ENCODE peak calls at places on chromosomes 11 and 22, in nine cellular contexts. One of them, this sample, is unnamed.
A peak's percentile ranks its signal among the peaks of the same experiment; 100 is the strongest.

GRCh38 chr22:41831383-41831782 is 1.5 kb upstream of the SREBF2 start:
- DNase-seq in renal cortical epithelial cell: no peak
- DNase-seq in naive thymus-derived CD8-positive, alpha-beta T cell: no peak
- DNase-seq in activated CD8-positive, alpha-beta memory T cell treated with anti-CD3 and anti-CD28 coated beads for 1 hour: no peak
- DNase-seq in NCI-H1092: no peak
- DNase-seq in dorsolateral prefrontal cortex: no peak
- DNase-seq in SK-MEL-5: no peak
- DNase-seq in DND-41: peak; percentile 32
- DNase-seq in progenitor cell of endocrine pancreas: no peak
- DNase-seq in this sample: no peak

GRCh38 chr22:45602824-45603301 is 68.8 kb upstream of the ATXN10 start:
- DNase-seq in renal cortical epithelial cell: peak; percentile 33
- DNase-seq in naive thymus-derived CD8-positive, alpha-beta T cell: no peak
- DNase-seq in activated CD8-positive, alpha-beta memory T cell treated with anti-CD3 and anti-CD28 coated beads for 1 hour: no peak
- DNase-seq in NCI-H1092: no peak
- DNase-seq in dorsolateral prefrontal cortex: no peak
- DNase-seq in SK-MEL-5: peak; percentile 35
- DNase-seq in DND-41: peak; percentile 41
- DNase-seq in progenitor cell of endocrine pancreas: no peak
- DNase-seq in this sample: no peak

GRCh38 chr22:36221799-36222751 is 17.3 kb downstream of the APOL2 start:
- DNase-seq in renal cortical epithelial cell: peak; percentile 47
- DNase-seq in naive thymus-derived CD8-positive, alpha-beta T cell: no peak
- DNase-seq in activated CD8-positive, alpha-beta memory T cell treated with anti-CD3 and anti-CD28 coated beads for 1 hour: peak; percentile 25
- DNase-seq in NCI-H1092: no peak
- DNase-seq in dorsolateral prefrontal cortex: no peak
- DNase-seq in SK-MEL-5: peak; percentile 51
- DNase-seq in DND-41: peak; percentile 73
- DNase-seq in progenitor cell of endocrine pancreas: peak; percentile 52
- DNase-seq in this sample: peak; percentile 59

GRCh38 chr11:74418509-74418895 is 20.3 kb upstream of the PGM2L1 start:
- DNase-seq in renal cortical epithelial cell: peak; percentile 96
- DNase-seq in naive thymus-derived CD8-positive, alpha-beta T cell: no peak
- DNase-seq in activated CD8-positive, alpha-beta memory T cell treated with anti-CD3 and anti-CD28 coated beads for 1 hour: no peak
- DNase-seq in NCI-H1092: no peak
- DNase-seq in dorsolateral prefrontal cortex: no peak
- DNase-seq in SK-MEL-5: peak; percentile 33
- DNase-seq in DND-41: no peak
- DNase-seq in progenitor cell of endocrine pancreas: no peak
- DNase-seq in this sample: no peak

GRCh38 chr22:20745177-20745576 is 28.7 kb upstream of the SERPIND1 start:
- DNase-seq in renal cortical epithelial cell: no peak
- DNase-seq in naive thymus-derived CD8-positive, alpha-beta T cell: no peak
- DNase-seq in activated CD8-positive, alpha-beta memory T cell treated with anti-CD3 and anti-CD28 coated beads for 1 hour: no peak
- DNase-seq in NCI-H1092: no peak
- DNase-seq in dorsolateral prefrontal cortex: no peak
- DNase-seq in SK-MEL-5: no peak
- DNase-seq in DND-41: no peak
- DNase-seq in progenitor cell of endocrine pancreas: no peak
- DNase-seq in this sample: no peak

GRCh38 chr11:66652651-66653050 is 14.1 kb downstream of the RBM4 start:
- DNase-seq in renal cortical epithelial cell: no peak
- DNase-seq in naive thymus-derived CD8-positive, alpha-beta T cell: no peak
- DNase-seq in activated CD8-positive, alpha-beta memory T cell treated with anti-CD3 and anti-CD28 coated beads for 1 hour: no peak
- DNase-seq in NCI-H1092: no peak
- DNase-seq in dorsolateral prefrontal cortex: no peak
- DNase-seq in SK-MEL-5: no peak
- DNase-seq in DND-41: no peak
- DNase-seq in progenitor cell of endocrine pancreas: no peak
- DNase-seq in this sample: no peak

GRCh38 chr11:124753207-124753606 is 1.2 kb upstream of the VSIG2 start:
- DNase-seq in renal cortical epithelial cell: no peak
- DNase-seq in naive thymus-derived CD8-positive, alpha-beta T cell: no peak
- DNase-seq in activated CD8-positive, alpha-beta memory T cell treated with anti-CD3 and anti-CD28 coated beads for 1 hour: no peak
- DNase-seq in NCI-H1092: no peak
- DNase-seq in dorsolateral prefrontal cortex: no peak
- DNase-seq in SK-MEL-5: no peak
- DNase-seq in DND-41: no peak
- DNase-seq in progenitor cell of endocrine pancreas: no peak
- DNase-seq in this sample: no peak

GRCh38 chr11:130407978-130408377 is 20.4 kb downstream of the ADAMTS8 start:
- DNase-seq in renal cortical epithelial cell: peak; percentile 46
- DNase-seq in naive thymus-derived CD8-positive, alpha-beta T cell: no peak
- DNase-seq in activated CD8-positive, alpha-beta memory T cell treated with anti-CD3 and anti-CD28 coated beads for 1 hour: no peak
- DNase-seq in NCI-H1092: no peak
- DNase-seq in dorsolateral prefrontal cortex: no peak
- DNase-seq in SK-MEL-5: no peak
- DNase-seq in DND-41: no peak
- DNase-seq in progenitor cell of endocrine pancreas: no peak
- DNase-seq in this sample: peak; percentile 47

GRCh38 chr11:122556605-122557004 is 98.9 kb upstream of the UBASH3B start:
- DNase-seq in renal cortical epithelial cell: no peak
- DNase-seq in naive thymus-derived CD8-positive, alpha-beta T cell: peak; percentile 17
- DNase-seq in activated CD8-positive, alpha-beta memory T cell treated with anti-CD3 and anti-CD28 coated beads for 1 hour: no peak
- DNase-seq in NCI-H1092: no peak
- DNase-seq in dorsolateral prefrontal cortex: no peak
- DNase-seq in SK-MEL-5: peak; percentile 54
- DNase-seq in DND-41: no peak
- DNase-seq in progenitor cell of endocrine pancreas: peak; percentile 41
- DNase-seq in this sample: peak; percentile 8

GRCh38 chr22:32713737-32714457 is 87.6 kb upstream of the TIMP3 start:
- DNase-seq in renal cortical epithelial cell: no peak
- DNase-seq in naive thymus-derived CD8-positive, alpha-beta T cell: no peak
- DNase-seq in activated CD8-positive, alpha-beta memory T cell treated with anti-CD3 and anti-CD28 coated beads for 1 hour: no peak
- DNase-seq in NCI-H1092: no peak
- DNase-seq in dorsolateral prefrontal cortex: no peak
- DNase-seq in SK-MEL-5: no peak
- DNase-seq in DND-41: no peak
- DNase-seq in progenitor cell of endocrine pancreas: no peak
- DNase-seq in this sample: no peak

GRCh38 chr11:32451808-32452207 is 16.5 kb upstream of the WT1 start:
- DNase-seq in renal cortical epithelial cell: no peak
- DNase-seq in naive thymus-derived CD8-positive, alpha-beta T cell: no peak
- DNase-seq in activated CD8-positive, alpha-beta memory T cell treated with anti-CD3 and anti-CD28 coated beads for 1 hour: no peak
- DNase-seq in NCI-H1092: no peak
- DNase-seq in dorsolateral prefrontal cortex: no peak
- DNase-seq in SK-MEL-5: peak; percentile 85
- DNase-seq in DND-41: no peak
- DNase-seq in progenitor cell of endocrine pancreas: no peak
- DNase-seq in this sample: no peak

GRCh38 chr11:1401001-1401445 is 11.3 kb downstream of the BRSK2 start:
- DNase-seq in renal cortical epithelial cell: no peak
- DNase-seq in naive thymus-derived CD8-positive, alpha-beta T cell: no peak
- DNase-seq in activated CD8-positive, alpha-beta memory T cell treated with anti-CD3 and anti-CD28 coated beads for 1 hour: no peak
- DNase-seq in NCI-H1092: no peak
- DNase-seq in dorsolateral prefrontal cortex: no peak
- DNase-seq in SK-MEL-5: no peak
- DNase-seq in DND-41: no peak
- DNase-seq in progenitor cell of endocrine pancreas: no peak
- DNase-seq in this sample: no peak

GRCh38 chr11:119578466-119579220 is 150.4 kb downstream of the NECTIN1 start:
- DNase-seq in renal cortical epithelial cell: no peak
- DNase-seq in naive thymus-derived CD8-positive, alpha-beta T cell: no peak
- DNase-seq in activated CD8-positive, alpha-beta memory T cell treated with anti-CD3 and anti-CD28 coated beads for 1 hour: no peak
- DNase-seq in NCI-H1092: no peak
- DNase-seq in dorsolateral prefrontal cortex: no peak
- DNase-seq in SK-MEL-5: no peak
- DNase-seq in DND-41: no peak
- DNase-seq in progenitor cell of endocrine pancreas: no peak
- DNase-seq in this sample: no peak

GRCh38 chr11:83970061-83970671 is 684.0 kb upstream of the CCDC90B start:
- DNase-seq in renal cortical epithelial cell: no peak
- DNase-seq in naive thymus-derived CD8-positive, alpha-beta T cell: no peak
- DNase-seq in activated CD8-positive, alpha-beta memory T cell treated with anti-CD3 and anti-CD28 coated beads for 1 hour: no peak
- DNase-seq in NCI-H1092: no peak
- DNase-seq in dorsolateral prefrontal cortex: no peak
- DNase-seq in SK-MEL-5: no peak
- DNase-seq in DND-41: no peak
- DNase-seq in progenitor cell of endocrine pancreas: no peak
- DNase-seq in this sample: no peak

GRCh38 chr22:37229805-37230672 is 14.0 kb downstream of the RAC2 start:
- DNase-seq in renal cortical epithelial cell: no peak
- DNase-seq in naive thymus-derived CD8-positive, alpha-beta T cell: peak; percentile 85
- DNase-seq in activated CD8-positive, alpha-beta memory T cell treated with anti-CD3 and anti-CD28 coated beads for 1 hour: peak; percentile 81
- DNase-seq in NCI-H1092: no peak
- DNase-seq in dorsolateral prefrontal cortex: no peak
- DNase-seq in SK-MEL-5: no peak
- DNase-seq in DND-41: peak; percentile 94
- DNase-seq in progenitor cell of endocrine pancreas: no peak
- DNase-seq in this sample: peak; percentile 80

GRCh38 chr11:63532799-63533475 is 3.7 kb upstream of the PLAAT4 start:
- DNase-seq in renal cortical epithelial cell: no peak
- DNase-seq in naive thymus-derived CD8-positive, alpha-beta T cell: no peak
- DNase-seq in activated CD8-positive, alpha-beta memory T cell treated with anti-CD3 and anti-CD28 coated beads for 1 hour: no peak
- DNase-seq in NCI-H1092: no peak
- DNase-seq in dorsolateral prefrontal cortex: no peak
- DNase-seq in SK-MEL-5: no peak
- DNase-seq in DND-41: no peak
- DNase-seq in progenitor cell of endocrine pancreas: no peak
- DNase-seq in this sample: no peak

GRCh38 chr11:62560566-62561103 is 13.1 kb downstream of the EEF1G start:
- DNase-seq in renal cortical epithelial cell: peak; percentile 97
- DNase-seq in naive thymus-derived CD8-positive, alpha-beta T cell: peak; percentile 71
- DNase-seq in activated CD8-positive, alpha-beta memory T cell treated with anti-CD3 and anti-CD28 coated beads for 1 hour: peak; percentile 70
- DNase-seq in NCI-H1092: no peak
- DNase-seq in dorsolateral prefrontal cortex: no peak
- DNase-seq in SK-MEL-5: peak; percentile 81
- DNase-seq in DND-41: peak; percentile 71
- DNase-seq in progenitor cell of endocrine pancreas: peak; percentile 57
- DNase-seq in this sample: peak; percentile 94

GRCh38 chr11:70669871-70670683 is 271.7 kb downstream of the CTTN start:
- DNase-seq in renal cortical epithelial cell: no peak
- DNase-seq in naive thymus-derived CD8-positive, alpha-beta T cell: no peak
- DNase-seq in activated CD8-positive, alpha-beta memory T cell treated with anti-CD3 and anti-CD28 coated beads for 1 hour: no peak
- DNase-seq in NCI-H1092: no peak
- DNase-seq in dorsolateral prefrontal cortex: no peak
- DNase-seq in SK-MEL-5: no peak
- DNase-seq in DND-41: no peak
- DNase-seq in progenitor cell of endocrine pancreas: no peak
- DNase-seq in this sample: no peak

GRCh38 chr22:26800858-26801257 is 143.5 kb downstream of the MIAT start:
- DNase-seq in renal cortical epithelial cell: no peak
- DNase-seq in naive thymus-derived CD8-positive, alpha-beta T cell: no peak
- DNase-seq in activated CD8-positive, alpha-beta memory T cell treated with anti-CD3 and anti-CD28 coated beads for 1 hour: no peak
- DNase-seq in NCI-H1092: no peak
- DNase-seq in dorsolateral prefrontal cortex: no peak
- DNase-seq in SK-MEL-5: no peak
- DNase-seq in DND-41: no peak
- DNase-seq in progenitor cell of endocrine pancreas: peak; percentile 15
- DNase-seq in this sample: no peak

GRCh38 chr22:23837911-23838685 is 708 bp downstream of the DERL3 start:
- DNase-seq in renal cortical epithelial cell: no peak
- DNase-seq in naive thymus-derived CD8-positive, alpha-beta T cell: no peak
- DNase-seq in activated CD8-positive, alpha-beta memory T cell treated with anti-CD3 and anti-CD28 coated beads for 1 hour: no peak
- DNase-seq in NCI-H1092: no peak
- DNase-seq in dorsolateral prefrontal cortex: no peak
- DNase-seq in SK-MEL-5: no peak
- DNase-seq in DND-41: no peak
- DNase-seq in progenitor cell of endocrine pancreas: no peak
- DNase-seq in this sample: no peak

GRCh38 chr22:27554841-27555456 is 246.6 kb downstream of the MN1 start:
- DNase-seq in renal cortical epithelial cell: no peak
- DNase-seq in naive thymus-derived CD8-positive, alpha-beta T cell: no peak
- DNase-seq in activated CD8-positive, alpha-beta memory T cell treated with anti-CD3 and anti-CD28 coated beads for 1 hour: no peak
- DNase-seq in NCI-H1092: no peak
- DNase-seq in dorsolateral prefrontal cortex: no peak
- DNase-seq in SK-MEL-5: no peak
- DNase-seq in DND-41: no peak
- DNase-seq in progenitor cell of endocrine pancreas: no peak
- DNase-seq in this sample: no peak

GRCh38 chr11:73331138-73331916 is 23.3 kb downstream of the ARHGEF17 start:
- DNase-seq in renal cortical epithelial cell: peak; percentile 65
- DNase-seq in naive thymus-derived CD8-positive, alpha-beta T cell: no peak
- DNase-seq in activated CD8-positive, alpha-beta memory T cell treated with anti-CD3 and anti-CD28 coated beads for 1 hour: no peak
- DNase-seq in NCI-H1092: no peak
- DNase-seq in dorsolateral prefrontal cortex: no peak
- DNase-seq in SK-MEL-5: peak; percentile 19
- DNase-seq in DND-41: no peak
- DNase-seq in progenitor cell of endocrine pancreas: peak; percentile 75
- DNase-seq in this sample: no peak

GRCh38 chr22:20159088-20159487 is 8.2 kb upstream of the CCDC188 start:
- DNase-seq in renal cortical epithelial cell: no peak
- DNase-seq in naive thymus-derived CD8-positive, alpha-beta T cell: no peak
- DNase-seq in activated CD8-positive, alpha-beta memory T cell treated with anti-CD3 and anti-CD28 coated beads for 1 hour: no peak
- DNase-seq in NCI-H1092: no peak
- DNase-seq in dorsolateral prefrontal cortex: no peak
- DNase-seq in SK-MEL-5: peak; percentile 20
- DNase-seq in DND-41: no peak
- DNase-seq in progenitor cell of endocrine pancreas: no peak
- DNase-seq in this sample: no peak